ENCODE peak calls at places on chromosomes 1 and 21, in five cellular contexts. E, V, B, C and K are unnamed samples.

GRCh38 chr1:247295274-247295684 is 36.4 kb downstream of the ZNF496 start:
- DNase-seq in E (no peak), V (peak; percentile 15), B (no peak), C (no peak), K (no peak)

GRCh38 chr1:87594736-87595383 is 266.2 kb downstream of the LMO4 start:
- DNase-seq in E (no peak), V (no peak), B (no peak), C (no peak), K (no peak)

GRCh38 chr1:13228343-13228781 is 2.4 kb upstream of the PRAMEF18 start:
- DNase-seq in E (no peak), V (no peak), B (peak; percentile 48), C (no peak), K (no peak)

GRCh38 chr1:225774276-225775147 is 3.1 kb upstream of the SRP9 start:
- DNase-seq in E (no peak), V (no peak), B (no peak), C (no peak), K (no peak)

GRCh38 chr1:4803335-4803734 is 148.9 kb downstream of the AJAP1 start:
- DNase-seq in E (no peak), V (no peak), B (no peak), C (no peak), K (no peak)

GRCh38 chr21:31546402-31547155 is 112.9 kb upstream of the SOD1 start:
- DNase-seq in E (no peak), V (no peak), B (no peak), C (no peak), K (no peak)

GRCh38 chr1:46513536-46513935 is 23.9 kb downstream of the DMBX1 start:
- DNase-seq in E (no peak), V (no peak), B (no peak), C (no peak), K (no peak)

GRCh38 chr1:222461941-222462340 is 86.0 kb downstream of the HHIPL2 start:
- DNase-seq in E (no peak), V (no peak), B (no peak), C (no peak), K (no peak)

GRCh38 chr1:88998716-88999115 is 6.3 kb upstream of the KYAT3 start:
- DNase-seq in E (no peak), V (no peak), B (peak; percentile 52), C (peak; percentile 69), K (no peak)

GRCh38 chr1:59510249-59510648 is 213.4 kb downstream of the FGGY start:
- DNase-seq in E (no peak), V (no peak), B (no peak), C (no peak), K (no peak)

GRCh38 chr1:8115769-8116167 is 89.7 kb upstream of the ERRFI1 start:
- DNase-seq in E (no peak), V (no peak), B (no peak), C (no peak), K (no peak)

GRCh38 chr1:32666866-32667566 is 16.0 kb downstream of the RBBP4 start:
- DNase-seq in E (no peak), V (no peak), B (no peak), C (no peak), K (no peak)

GRCh38 chr1:6126028-6126427 is 54.1 kb downstream of the CHD5 start:
- DNase-seq in E (no peak), V (no peak), B (no peak), C (no peak), K (no peak)

GRCh38 chr1:224739997-224740687 is 124.0 kb downstream of the CNIH3 start:
- DNase-seq in E (no peak), V (no peak), B (no peak), C (no peak), K (no peak)

GRCh38 chr1:3571263-3571662 is 40.0 kb downstream of the MEGF6 start:
- DNase-seq in E (no peak), V (no peak), B (no peak), C (no peak), K (no peak)

GRCh38 chr1:248686815-248687214 is 15.8 kb downstream of the OR14I1 start:
- DNase-seq in E (no peak), V (no peak), B (peak; percentile 13), C (no peak), K (no peak)

DNA sequence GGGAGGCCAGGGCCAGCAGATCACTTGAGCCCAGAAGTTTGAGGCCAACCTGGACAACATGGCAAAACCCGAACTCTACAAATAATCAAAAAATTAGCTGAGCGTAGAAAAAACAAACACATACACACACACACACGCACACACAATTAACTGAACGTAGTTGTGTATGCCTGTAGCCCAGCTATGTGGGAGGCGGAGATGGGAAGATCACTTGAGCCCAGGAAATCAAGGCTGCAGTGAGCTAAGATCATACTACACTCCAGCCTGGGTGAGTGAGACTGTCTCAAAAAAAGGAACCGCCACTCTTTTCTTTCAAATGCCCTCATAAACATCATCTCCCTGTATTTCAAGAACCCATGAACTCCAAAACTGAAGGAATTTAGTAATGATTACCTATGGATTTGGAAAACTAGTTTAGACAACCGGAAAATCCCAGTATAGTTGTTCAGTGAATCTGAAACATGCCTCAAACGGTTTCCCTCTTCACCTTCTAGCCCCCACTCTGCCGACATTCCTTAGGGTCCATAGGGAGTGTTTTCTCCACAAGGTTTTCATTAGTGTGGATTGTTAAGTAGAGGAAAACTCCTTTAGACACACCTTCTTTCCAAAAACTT is 4.5 kb downstream of the TXNIP start:
- DNase-seq in E (no peak), V (no peak), B (no peak), C (no peak), K (no peak)
- TF ChIP-seq POLR2A in E (no peak), V (no peak), B (no peak), C (no peak), K (peak; percentile 66)

DNA sequence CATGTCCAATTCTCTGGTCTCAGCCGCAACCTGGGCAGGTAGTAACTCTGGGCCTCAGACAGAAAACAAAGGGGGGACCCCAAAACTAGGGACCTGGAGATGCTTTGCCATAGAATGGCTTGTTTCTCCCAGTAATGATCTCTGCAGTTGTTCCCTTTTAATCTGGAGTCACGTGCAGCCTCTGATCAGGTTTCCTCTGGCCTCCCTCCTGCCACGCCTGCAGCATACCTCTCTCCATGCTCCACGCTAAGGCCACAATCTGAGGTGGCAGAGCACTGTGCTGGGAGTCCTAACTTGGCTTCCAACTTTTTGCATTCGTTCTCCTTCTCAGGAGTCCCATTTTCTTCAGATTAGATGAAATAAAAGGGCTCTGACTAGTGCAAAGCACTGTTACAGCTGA is 1.9 kb downstream of the PABPC4 start:
- DNase-seq in E (no peak), V (peak; percentile 40), B (no peak), C (no peak), K (no peak)
- TF ChIP-seq POLR2A in E (no peak), V (no peak), B (no peak), C (no peak), K (no peak)

GRCh38 chr1:50808296-50808695 is 151.8 kb downstream of the FAF1 start:
- DNase-seq in E (no peak), V (no peak), B (no peak), C (no peak), K (no peak)

DNA sequence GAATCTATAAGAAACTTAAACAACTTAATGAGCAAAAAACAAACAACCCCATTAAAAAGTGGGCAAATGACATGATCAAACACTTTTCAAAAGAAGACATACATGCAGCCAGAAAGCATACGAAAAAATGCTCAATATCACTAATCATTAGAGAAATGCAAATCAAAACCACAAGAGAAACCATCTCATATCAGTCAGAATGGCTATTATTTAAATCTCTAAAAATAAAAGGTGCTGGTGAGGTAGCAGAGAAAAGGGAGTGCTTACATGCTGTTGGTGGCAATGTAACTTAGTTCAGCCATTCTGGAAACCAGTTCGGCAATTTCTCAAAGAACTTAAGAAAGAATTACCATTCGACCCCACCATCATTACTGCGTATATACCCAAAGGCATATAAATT is 147.7 kb downstream of the FAF1 start:
- DNase-seq in E (no peak), V (no peak), B (no peak), C (no peak), K (no peak)
- TF ChIP-seq POLR2A in E (no peak), V (no peak), B (no peak), C (no peak), K (no peak)

GRCh38 chr1:31296486-31297272 is at the start of the genes SNRNP40 and ZCCHC17:
- DNase-seq in E (peak; percentile 99), V (peak; percentile 90), B (peak; percentile 96), C (peak; percentile 100), K (peak; percentile 99)
- TF ChIP-seq POLR2A in E (no peak), V (peak; percentile 89), B (peak; percentile 71), C (peak; percentile 96), K (peak; percentile 57)

DNA sequence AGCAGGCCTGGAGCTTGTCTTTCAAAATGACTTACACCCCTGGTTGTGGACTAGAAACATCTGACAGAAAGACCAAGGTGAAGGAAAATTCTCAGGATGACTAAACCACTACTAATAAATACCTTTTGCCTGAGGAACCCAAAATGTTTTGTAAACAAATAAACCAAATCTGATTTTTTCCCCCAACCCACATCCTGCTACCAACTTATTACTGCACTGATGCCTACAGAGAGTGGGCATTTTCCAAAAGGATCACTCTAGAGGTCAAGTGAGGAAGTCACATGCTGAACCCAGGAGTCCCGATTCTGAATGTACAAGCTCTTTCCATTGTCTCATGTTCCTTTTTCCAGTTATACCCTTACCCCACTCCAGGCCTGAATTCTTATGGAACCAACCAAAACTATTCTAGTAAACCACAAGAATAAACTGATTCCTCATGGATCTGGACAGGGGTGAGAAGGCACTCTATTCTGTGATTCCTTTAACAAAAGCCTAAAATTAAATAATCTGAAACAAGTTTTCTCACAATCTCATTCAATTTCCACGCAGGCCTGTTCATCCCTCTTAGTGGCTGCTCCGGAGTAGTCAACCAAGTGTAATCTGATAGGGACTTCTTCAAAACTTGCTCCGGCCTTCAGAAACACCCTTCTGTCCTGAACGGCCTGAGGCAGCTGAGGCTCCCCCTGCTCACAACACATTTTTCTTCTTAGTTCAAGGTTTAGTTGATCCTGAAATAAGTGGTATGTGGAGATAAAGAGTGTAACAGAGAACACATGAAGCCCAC is 1.4 kb downstream of the PI4KB start:
- DNase-seq in E (no peak), V (no peak), B (no peak), C (no peak), K (no peak)
- TF ChIP-seq POLR2A in E (no peak), V (no peak), B (no peak), C (no peak), K (no peak)

GRCh38 chr1:30756545-30757195 is 904 bp downstream of the LAPTM5 start:
- DNase-seq in E (peak; percentile 74), V (peak; percentile 92), B (peak; percentile 28), C (peak; percentile 49), K (peak; percentile 37)

GRCh38 chr1:30758785-30759380 is 1.3 kb upstream of the LAPTM5 start:
- DNase-seq in E (no peak), V (peak; percentile 33), B (peak; percentile 25), C (peak; percentile 32), K (no peak)

GRCh38 chr1:30757976-30758688 is 558 bp upstream of the LAPTM5 start:
- DNase-seq in E (no peak), V (no peak), B (no peak), C (no peak), K (no peak)

GRCh38 chr1:30756206-30756544 is 1.4 kb downstream of the LAPTM5 start:
- DNase-seq in E (no peak), V (no peak), B (no peak), C (no peak), K (no peak)

GRCh38 chr1:30757196-30757949 is at the start of gene LAPTM5:
- DNase-seq in E (peak; percentile 55), V (no peak), B (no peak), C (peak; percentile 48), K (no peak)
- TF ChIP-seq POLR2A in E (no peak), V (no peak), B (no peak), C (peak; percentile 61), K (no peak)